ENCODE peak calls at places on chromosomes 11 and 22, in seven cellular contexts. One of them, this sample, is unnamed. For H3K4me1, the result is how much of the 10 kb centered on the place peaks cover.

GRCh38 chr11:58813693-58814092 is 30.8 kb downstream of the GLYATL2 start:
- DNase-seq in psoas muscle: no peak
- DNase-seq in right lobe of liver: no peak
- DNase-seq in CD8-positive, alpha-beta memory T cell: no peak
- DNase-seq in neuronal stem cell: no peak
- DNase-seq in right atrium auricular region: no peak
- DNase-seq in HepG2: no peak
- DNase-seq in this sample: no peak

GRCh38 chr11:100328626-100329340 is 358.3 kb upstream of the ARHGAP42 start:
- DNase-seq in psoas muscle: no peak
- DNase-seq in right lobe of liver: no peak
- DNase-seq in CD8-positive, alpha-beta memory T cell: no peak
- DNase-seq in neuronal stem cell: no peak
- DNase-seq in right atrium auricular region: no peak
- DNase-seq in HepG2: no peak
- DNase-seq in this sample: peak

GRCh38 chr11:71396548-71397123 is 51.6 kb downstream of the DHCR7 start:
- DNase-seq in psoas muscle: no peak
- DNase-seq in right lobe of liver: no peak
- DNase-seq in CD8-positive, alpha-beta memory T cell: no peak
- DNase-seq in neuronal stem cell: no peak
- DNase-seq in right atrium auricular region: no peak
- DNase-seq in HepG2: no peak
- DNase-seq in this sample: no peak

GRCh38 chr11:96168623-96169022 is 174.4 kb downstream of the MAML2 start:
- DNase-seq in psoas muscle: peak
- DNase-seq in right lobe of liver: no peak
- DNase-seq in CD8-positive, alpha-beta memory T cell: no peak
- DNase-seq in neuronal stem cell: no peak
- DNase-seq in right atrium auricular region: no peak
- DNase-seq in HepG2: no peak
- DNase-seq in this sample: no peak

GRCh38 chr11:122145715-122146274 is 29.8 kb upstream of the BLID start:
- DNase-seq in psoas muscle: no peak
- DNase-seq in right lobe of liver: no peak
- DNase-seq in CD8-positive, alpha-beta memory T cell: no peak
- DNase-seq in neuronal stem cell: no peak
- DNase-seq in right atrium auricular region: no peak
- DNase-seq in HepG2: no peak
- DNase-seq in this sample: no peak

GRCh38 chr11:66739983-66740382 is 11.0 kb upstream of the SPTBN2 start:
- DNase-seq in psoas muscle: no peak
- DNase-seq in right lobe of liver: no peak
- DNase-seq in CD8-positive, alpha-beta memory T cell: no peak
- DNase-seq in neuronal stem cell: no peak
- DNase-seq in right atrium auricular region: no peak
- DNase-seq in HepG2: no peak
- DNase-seq in this sample: no peak

GRCh38 chr11:443542-444199 is 1.9 kb upstream of the ANO9 start:
- DNase-seq in psoas muscle: no peak
- DNase-seq in right lobe of liver: no peak
- DNase-seq in CD8-positive, alpha-beta memory T cell: no peak
- DNase-seq in neuronal stem cell: no peak
- DNase-seq in right atrium auricular region: no peak
- DNase-seq in HepG2: no peak
- DNase-seq in this sample: no peak

GRCh38 chr22:17536269-17536668 is 27.0 kb upstream of the SLC25A18 start:
- DNase-seq in psoas muscle: no peak
- DNase-seq in right lobe of liver: no peak
- DNase-seq in CD8-positive, alpha-beta memory T cell: no peak
- DNase-seq in neuronal stem cell: no peak
- DNase-seq in right atrium auricular region: no peak
- DNase-seq in HepG2: no peak
- DNase-seq in this sample: no peak

GRCh38 chr11:64762916-64763803 is 3.4 kb upstream of the PYGM start:
- DNase-seq in psoas muscle: peak
- DNase-seq in right lobe of liver: no peak
- DNase-seq in CD8-positive, alpha-beta memory T cell: no peak
- DNase-seq in neuronal stem cell: no peak
- DNase-seq in right atrium auricular region: no peak
- DNase-seq in HepG2: no peak
- DNase-seq in this sample: peak

GRCh38 chr22:44093791-44094190 is 69.7 kb downstream of the PARVB start:
- DNase-seq in psoas muscle: no peak
- DNase-seq in right lobe of liver: no peak
- DNase-seq in CD8-positive, alpha-beta memory T cell: no peak
- DNase-seq in neuronal stem cell: no peak
- DNase-seq in right atrium auricular region: no peak
- DNase-seq in HepG2: no peak
- DNase-seq in this sample: no peak

GRCh38 chr11:79520086-79520485 is 79.3 kb upstream of the TENM4 start:
- DNase-seq in psoas muscle: no peak
- DNase-seq in right lobe of liver: no peak
- DNase-seq in CD8-positive, alpha-beta memory T cell: no peak
- DNase-seq in neuronal stem cell: no peak
- DNase-seq in right atrium auricular region: no peak
- DNase-seq in HepG2: no peak
- DNase-seq in this sample: no peak

GRCh38 chr11:6992457-6993431 is 27.4 kb downstream of the ZNF214 start:
- DNase-seq in psoas muscle: no peak
- DNase-seq in right lobe of liver: no peak
- DNase-seq in CD8-positive, alpha-beta memory T cell: no peak
- DNase-seq in neuronal stem cell: no peak
- DNase-seq in right atrium auricular region: no peak
- DNase-seq in HepG2: no peak
- DNase-seq in this sample: no peak

GRCh38 chr22:50189849-50190181 is 4.1 kb downstream of the TRABD start:
- DNase-seq in psoas muscle: no peak
- DNase-seq in right lobe of liver: no peak
- DNase-seq in CD8-positive, alpha-beta memory T cell: no peak
- DNase-seq in neuronal stem cell: no peak
- DNase-seq in right atrium auricular region: no peak
- DNase-seq in HepG2: no peak
- DNase-seq in this sample: no peak
- H3K4me3 ChIP-seq in psoas muscle: peak
- H3K4me3 ChIP-seq in right lobe of liver: peak
- H3K4me3 ChIP-seq in CD8-positive, alpha-beta memory T cell: peak
- H3K4me3 ChIP-seq in neuronal stem cell: no peak
- H3K4me3 ChIP-seq in right atrium auricular region: peak
- H3K4me3 ChIP-seq in HepG2: no peak
- H3K4me3 ChIP-seq in this sample: no peak

DNA sequence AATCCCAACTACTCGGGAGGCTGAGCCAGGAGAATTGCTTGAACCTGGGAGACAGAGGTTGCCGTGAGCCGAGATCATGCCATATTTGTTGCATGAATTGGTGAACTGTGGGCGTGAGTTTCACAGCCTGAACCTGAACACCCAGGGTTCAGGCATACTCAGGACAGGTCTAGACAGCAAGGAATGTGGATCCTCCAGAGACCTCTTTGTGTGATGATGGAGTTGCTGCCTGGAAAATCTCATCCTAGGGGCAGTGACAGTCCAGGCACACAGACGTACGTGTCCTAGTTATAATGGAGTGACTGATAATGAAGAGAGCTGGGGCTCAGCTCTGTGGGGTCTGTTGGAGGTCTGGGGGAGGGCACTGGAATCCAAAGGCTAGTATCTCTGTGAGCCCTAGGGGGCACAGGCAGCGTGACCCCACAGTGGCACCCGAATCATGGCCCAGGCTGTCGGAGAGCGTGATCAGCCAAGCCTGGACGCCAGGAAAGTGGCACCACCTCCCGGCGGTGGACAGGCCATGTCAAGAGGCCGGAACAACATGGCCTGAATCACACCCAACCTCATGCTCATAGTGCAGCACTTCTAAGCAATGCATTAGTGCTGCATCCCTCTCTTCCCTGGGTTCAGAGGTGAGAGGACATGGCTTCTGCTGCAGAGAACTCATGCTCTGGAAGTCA is 31.7 kb downstream of the RIBC2 start:
- DNase-seq in psoas muscle: no peak
- DNase-seq in right lobe of liver: no peak
- DNase-seq in CD8-positive, alpha-beta memory T cell: no peak
- DNase-seq in neuronal stem cell: no peak
- DNase-seq in right atrium auricular region: no peak
- DNase-seq in HepG2: no peak
- DNase-seq in this sample: no peak
- H3K4me1 ChIP-seq in psoas muscle: under half
- H3K4me1 ChIP-seq in right lobe of liver: under half
- H3K4me1 ChIP-seq in CD8-positive, alpha-beta memory T cell: under half
- H3K4me1 ChIP-seq in neuronal stem cell: under half
- H3K4me1 ChIP-seq in right atrium auricular region: under half
- H3K4me1 ChIP-seq in HepG2: under half
- H3K4me1 ChIP-seq in this sample: half or more

GRCh38 chr11:46216040-46216764 is 61.3 kb upstream of the CREB3L1 start:
- DNase-seq in psoas muscle: no peak
- DNase-seq in right lobe of liver: no peak
- DNase-seq in CD8-positive, alpha-beta memory T cell: no peak
- DNase-seq in neuronal stem cell: no peak
- DNase-seq in right atrium auricular region: no peak
- DNase-seq in HepG2: no peak
- DNase-seq in this sample: no peak
- H3K4me3 ChIP-seq in psoas muscle: peak
- H3K4me3 ChIP-seq in right lobe of liver: no peak
- H3K4me3 ChIP-seq in CD8-positive, alpha-beta memory T cell: no peak
- H3K4me3 ChIP-seq in neuronal stem cell: no peak
- H3K4me3 ChIP-seq in right atrium auricular region: peak
- H3K4me3 ChIP-seq in HepG2: no peak
- H3K4me3 ChIP-seq in this sample: no peak

GRCh38 chr22:40634119-40634903 is 2.2 kb downstream of the MRTFA start:
- DNase-seq in psoas muscle: no peak
- DNase-seq in right lobe of liver: no peak
- DNase-seq in CD8-positive, alpha-beta memory T cell: no peak
- DNase-seq in neuronal stem cell: no peak
- DNase-seq in right atrium auricular region: peak
- DNase-seq in HepG2: no peak
- DNase-seq in this sample: no peak

GRCh38 chr22:40631925-40632324 is 4.6 kb downstream of the MRTFA start:
- DNase-seq in psoas muscle: no peak
- DNase-seq in right lobe of liver: no peak
- DNase-seq in CD8-positive, alpha-beta memory T cell: no peak
- DNase-seq in neuronal stem cell: no peak
- DNase-seq in right atrium auricular region: no peak
- DNase-seq in HepG2: no peak
- DNase-seq in this sample: no peak

GRCh38 chr22:40635008-40635939 is 1.2 kb downstream of the MRTFA start:
- DNase-seq in psoas muscle: peak
- DNase-seq in right lobe of liver: peak
- DNase-seq in CD8-positive, alpha-beta memory T cell: no peak
- DNase-seq in neuronal stem cell: no peak
- DNase-seq in right atrium auricular region: peak
- DNase-seq in HepG2: no peak
- DNase-seq in this sample: no peak

GRCh38 chr22:40635940-40636379 is 559 bp downstream of the MRTFA start:
- DNase-seq in psoas muscle: no peak
- DNase-seq in right lobe of liver: no peak
- DNase-seq in CD8-positive, alpha-beta memory T cell: no peak
- DNase-seq in neuronal stem cell: no peak
- DNase-seq in right atrium auricular region: peak
- DNase-seq in HepG2: no peak
- DNase-seq in this sample: no peak

GRCh38 chr22:40633036-40633435 is 3.5 kb downstream of the MRTFA start:
- DNase-seq in psoas muscle: no peak
- DNase-seq in right lobe of liver: no peak
- DNase-seq in CD8-positive, alpha-beta memory T cell: no peak
- DNase-seq in neuronal stem cell: no peak
- DNase-seq in right atrium auricular region: no peak
- DNase-seq in HepG2: no peak
- DNase-seq in this sample: no peak
- H3K4me1 ChIP-seq in psoas muscle: under half
- H3K4me1 ChIP-seq in right lobe of liver: under half
- H3K4me1 ChIP-seq in CD8-positive, alpha-beta memory T cell: under half
- H3K4me1 ChIP-seq in neuronal stem cell: under half
- H3K4me1 ChIP-seq in right atrium auricular region: under half
- H3K4me1 ChIP-seq in HepG2: half or more
- H3K4me1 ChIP-seq in this sample: under half

GRCh38 chr11:34072831-34073230 is 21.3 kb downstream of the CAPRIN1 start:
- DNase-seq in psoas muscle: no peak
- DNase-seq in right lobe of liver: no peak
- DNase-seq in CD8-positive, alpha-beta memory T cell: no peak
- DNase-seq in neuronal stem cell: no peak
- DNase-seq in right atrium auricular region: no peak
- DNase-seq in HepG2: no peak
- DNase-seq in this sample: no peak

GRCh38 chr11:34074391-34074790 is 22.9 kb downstream of the CAPRIN1 start:
- DNase-seq in psoas muscle: no peak
- DNase-seq in right lobe of liver: no peak
- DNase-seq in CD8-positive, alpha-beta memory T cell: no peak
- DNase-seq in neuronal stem cell: no peak
- DNase-seq in right atrium auricular region: no peak
- DNase-seq in HepG2: no peak
- DNase-seq in this sample: no peak

GRCh38 chr11:34072041-34072440 is 20.5 kb downstream of the CAPRIN1 start:
- DNase-seq in psoas muscle: no peak
- DNase-seq in right lobe of liver: no peak
- DNase-seq in CD8-positive, alpha-beta memory T cell: no peak
- DNase-seq in neuronal stem cell: no peak
- DNase-seq in right atrium auricular region: no peak
- DNase-seq in HepG2: no peak
- DNase-seq in this sample: no peak

GRCh38 chr11:34080609-34081008 is 24.8 kb upstream of the NAT10 start:
- DNase-seq in psoas muscle: no peak
- DNase-seq in right lobe of liver: no peak
- DNase-seq in CD8-positive, alpha-beta memory T cell: no peak
- DNase-seq in neuronal stem cell: no peak
- DNase-seq in right atrium auricular region: no peak
- DNase-seq in HepG2: no peak
- DNase-seq in this sample: no peak

GRCh38 chr11:34075178-34075820 is 23.8 kb downstream of the CAPRIN1 start:
- DNase-seq in psoas muscle: no peak
- DNase-seq in right lobe of liver: no peak
- DNase-seq in CD8-positive, alpha-beta memory T cell: no peak
- DNase-seq in neuronal stem cell: no peak
- DNase-seq in right atrium auricular region: no peak
- DNase-seq in HepG2: no peak
- DNase-seq in this sample: no peak
- H3K4me3 ChIP-seq in psoas muscle: no peak
- H3K4me3 ChIP-seq in right lobe of liver: no peak
- H3K4me3 ChIP-seq in CD8-positive, alpha-beta memory T cell: no peak
- H3K4me3 ChIP-seq in neuronal stem cell: no peak
- H3K4me3 ChIP-seq in right atrium auricular region: no peak
- H3K4me3 ChIP-seq in HepG2: no peak
- H3K4me3 ChIP-seq in this sample: no peak

GRCh38 chr11:70124321-70125061 is 46.4 kb downstream of the ANO1 start:
- DNase-seq in psoas muscle: no peak
- DNase-seq in right lobe of liver: no peak
- DNase-seq in CD8-positive, alpha-beta memory T cell: no peak
- DNase-seq in neuronal stem cell: no peak
- DNase-seq in right atrium auricular region: no peak
- DNase-seq in HepG2: no peak
- DNase-seq in this sample: no peak
- H3K4me1 ChIP-seq in psoas muscle: under half
- H3K4me1 ChIP-seq in right lobe of liver: under half
- H3K4me1 ChIP-seq in CD8-positive, alpha-beta memory T cell: under half
- H3K4me1 ChIP-seq in neuronal stem cell: under half
- H3K4me1 ChIP-seq in right atrium auricular region: under half
- H3K4me1 ChIP-seq in HepG2: under half
- H3K4me1 ChIP-seq in this sample: under half

This sample was measured in Caco-2.